ENCODE peak calls at places on chromosomes 11 and 22, in five cellular contexts. Q, C, Z, R and X are unnamed samples.

GRCh38 chr11:115961168-115962003 is 457.2 kb upstream of the CADM1 start:
- DNase-seq in Q (no peak), C (no peak), Z (no peak), R (no peak), X (no peak)

GRCh38 chr22:36546932-36547331 is 18.0 kb upstream of the EIF3D start:
- DNase-seq in Q (peak; percentile 92), C (no peak), R (peak; percentile 35), Z (no peak), X (peak; percentile 76)

GRCh38 chr22:28962042-28962554 is 78.7 kb downstream of the ZNRF3 start:
- DNase-seq in Z (no peak), C (no peak), Q (no peak), R (no peak), X (no peak)

GRCh38 chr11:115887727-115888126 is 383.5 kb upstream of the CADM1 start:
- DNase-seq in R (no peak), C (no peak), Z (no peak), Q (no peak), X (no peak)

GRCh38 chr11:77063407-77063806 is 3.4 kb upstream of the CAPN5 start:
- DNase-seq in Z (no peak), R (no peak), C (no peak), Q (no peak), X (no peak)

GRCh38 chr22:44664149-44664548 is 37.9 kb upstream of the PRR5 start:
- DNase-seq in R (no peak), Z (peak; percentile 40), C (no peak), Q (peak; percentile 61), X (no peak)

GRCh38 chr11:112085822-112086421 is 634 bp downstream of the TIMM8B start:
- DNase-seq in Q (peak; percentile 17), Z (no peak), C (no peak), R (no peak), X (peak; percentile 28)

GRCh38 chr22:28243539-28243938 is 324.5 kb upstream of the PITPNB start:
- DNase-seq in R (no peak), C (no peak), Z (no peak), Q (no peak), X (no peak)

GRCh38 chr11:64263021-64263946 is 12.0 kb downstream of the PLCB3 start:
- DNase-seq in C (no peak), Q (peak; percentile 56), Z (no peak), R (no peak), X (no peak)

GRCh38 chr11:128968916-128969315 is 26.2 kb upstream of the TP53AIP1 start:
- DNase-seq in Q (no peak), Z (no peak), R (no peak), C (no peak), X (no peak)

GRCh38 chr11:17634776-17635550 is 84.4 kb upstream of the MYOD1 start:
- DNase-seq in Q (no peak), R (no peak), Z (no peak), C (no peak), X (no peak)

GRCh38 chr22:48106215-48106614 is 1343.8 kb downstream of the TBC1D22A start:
- DNase-seq in C (no peak), Z (no peak), Q (no peak), R (no peak), X (no peak)

GRCh38 chr11:43644626-43645299 is 35.8 kb upstream of the HSD17B12 start:
- DNase-seq in C (no peak), Q (peak; percentile 3), R (no peak), Z (no peak), X (no peak)

GRCh38 chr11:43649501-43649900 is 31.0 kb upstream of the HSD17B12 start:
- DNase-seq in C (no peak), Q (no peak), R (no peak), Z (no peak), X (no peak)

GRCh38 chr11:43648888-43649287 is 31.6 kb upstream of the HSD17B12 start:
- DNase-seq in C (no peak), Z (no peak), R (no peak), Q (no peak), X (no peak)

GRCh38 chr11:43643898-43644625 is 36.5 kb upstream of the HSD17B12 start:
- DNase-seq in Q (peak; percentile 82), R (peak; percentile 69), C (peak; percentile 47), Z (peak; percentile 87), X (no peak)

GRCh38 chr11:43646767-43647166 is 33.8 kb upstream of the HSD17B12 start:
- DNase-seq in Q (no peak), R (no peak), Z (no peak), C (no peak), X (no peak)
- H3K4me1 ChIP-seq in Q (peaks cover 4% of the 10 kb centered on the region), R (peaks cover 10% of the 10 kb centered on the region), Z (peaks cover 11% of the 10 kb centered on the region), C (no peaks in the 10 kb centered on the region), X (peaks cover 6% of the 10 kb centered on the region)

GRCh38 chr11:773830-774229 is 3.5 kb downstream of the GATD1 start:
- DNase-seq in C (no peak), Z (no peak), Q (no peak), R (no peak), X (no peak)
- H3K27ac ChIP-seq in C (no peak overlapping the region), Z (no peak overlapping the region), Q (no peak overlapping the region), R (no peak overlapping the region), X (no peak overlapping the region)

GRCh38 chr22:32079110-32080089 is 36.3 kb downstream of the SLC5A1 start:
- DNase-seq in Z (no peak), R (peak; percentile 41), Q (peak; percentile 68), C (no peak), X (no peak)
- H3K4me1 ChIP-seq in Z (no peaks in the 10 kb centered on the region), R (peaks cover 18% of the 10 kb centered on the region), Q (no peaks in the 10 kb centered on the region), C (no peaks in the 10 kb centered on the region), X (no peaks in the 10 kb centered on the region)

GRCh38 chr11:2312232-2313042 is 10.6 kb downstream of the TSPAN32 start:
- DNase-seq in Q (peak; percentile 49), Z (no peak), R (no peak), C (no peak), X (no peak)
- H3K27ac ChIP-seq in Q (no peak overlapping the region), Z (no peak overlapping the region), R (no peak overlapping the region), C (no peak overlapping the region), X (no peak overlapping the region)

GRCh38 chr11:69245491-69246345 is 48.2 kb upstream of the MYEOV start:
- DNase-seq in Z (no peak), Q (no peak), C (no peak), R (no peak), X (no peak)
- H3K4me1 ChIP-seq in Z (peaks cover 12% of the 10 kb centered on the region), Q (peaks cover 7% of the 10 kb centered on the region), C (no peaks in the 10 kb centered on the region), R (peaks cover 6% of the 10 kb centered on the region), X (no peaks in the 10 kb centered on the region)

GRCh38 chr11:60918251-60918940 is 4.4 kb downstream of the TMEM109 start:
- DNase-seq in Q (no peak), C (no peak), R (no peak), Z (no peak), X (no peak)
- H3K27ac ChIP-seq in Q (no peak overlapping the region), C (no peak overlapping the region), R (no peak overlapping the region), Z (no peak overlapping the region), X (no peak overlapping the region)

GRCh38 chr11:11844272-11844671 is 2.5 kb downstream of the USP47 start:
- DNase-seq in Q (no peak), C (no peak), R (no peak), Z (no peak), X (no peak)

GRCh38 chr11:11843233-11843632 is 1.5 kb downstream of the USP47 start:
- DNase-seq in Q (peak; percentile 94), R (no peak), Z (peak; percentile 60), C (no peak), X (no peak)

GRCh38 chr11:11842426-11843008 is 745 bp downstream of the USP47 start:
- DNase-seq in C (no peak), R (peak; percentile 53), Z (peak; percentile 76), Q (peak; percentile 86), X (no peak)

GRCh38 chr11:11845066-11845465 is 3.3 kb downstream of the USP47 start:
- DNase-seq in C (no peak), Q (no peak), Z (no peak), R (peak; percentile 52), X (no peak)

GRCh38 chr11:11843642-11844041 is 1.9 kb downstream of the USP47 start:
- DNase-seq in Z (no peak), R (no peak), C (no peak), Q (no peak), X (no peak)
- H3K4me1 ChIP-seq in Z (peaks cover 48% of the 10 kb centered on the region), R (peaks cover 42% of the 10 kb centered on the region), C (peaks cover 35% of the 10 kb centered on the region), Q (peaks cover 4% of the 10 kb centered on the region), X (peaks cover 40% of the 10 kb centered on the region)

GRCh38 chr11:95684701-95685100 is 104.9 kb downstream of the FAM76B start:
- DNase-seq in R (no peak), Q (no peak), C (no peak), Z (no peak), X (no peak)

GRCh38 chr11:95690100-95690499 is 99.5 kb downstream of the FAM76B start:
- DNase-seq in Q (no peak), R (no peak), C (no peak), Z (no peak), X (no peak)

GRCh38 chr11:95688015-95688414 is 101.6 kb downstream of the FAM76B start:
- DNase-seq in C (no peak), Q (no peak), Z (no peak), R (no peak), X (no peak)

GRCh38 chr11:95686265-95686664 is 103.3 kb downstream of the FAM76B start:
- DNase-seq in Q (no peak), Z (no peak), R (no peak), C (no peak), X (no peak)

DNA sequence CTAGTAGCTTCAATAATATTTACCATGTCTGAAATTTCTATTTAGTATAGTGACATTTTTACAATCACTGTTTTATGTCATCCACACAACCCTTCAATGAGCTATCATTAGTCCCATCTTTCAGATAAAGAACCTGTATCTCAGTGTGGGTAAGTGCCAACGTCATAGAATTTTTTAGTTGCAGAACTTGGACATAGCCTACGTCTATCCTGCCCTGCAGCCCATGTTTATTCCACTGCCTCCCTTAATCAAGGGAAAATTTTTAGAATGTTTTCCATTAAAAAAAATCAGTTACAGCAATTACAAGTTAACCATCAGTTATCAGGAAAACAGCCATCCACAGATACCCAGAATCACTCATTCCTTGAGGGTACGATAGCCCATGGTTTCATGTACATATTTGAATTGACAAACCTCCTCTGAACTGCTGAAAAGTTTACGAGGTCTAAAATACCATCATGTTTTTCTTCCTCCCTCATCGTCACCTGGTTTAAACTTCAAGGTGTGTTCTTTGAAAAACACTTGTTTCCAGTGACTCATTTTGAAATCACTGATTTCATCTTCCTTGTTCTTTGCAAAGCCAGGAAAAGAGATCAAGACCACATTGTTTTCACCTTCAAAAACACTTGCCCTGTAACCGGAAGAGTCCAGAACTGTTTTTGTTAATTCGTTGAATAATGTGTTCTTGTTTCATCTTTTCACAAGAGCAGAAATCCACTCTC is 100.9 kb downstream of the FAM76B start:
- DNase-seq in Q (no peak), R (no peak), Z (peak; percentile 60), C (no peak), X (no peak)
- H3K27ac ChIP-seq in Q (no peak overlapping the region), R (no peak overlapping the region), Z (no peak overlapping the region), C (no peak overlapping the region), X (no peak overlapping the region)